ENCODE peak calls at places on chromosomes 16 and 17, in nine cellular contexts. I, J, P, U, K, E, A, H and F are unnamed samples.

GRCh38 chr16:5851583-5851982 is 754.0 kb upstream of the EEF2KMT start:
- DNase-seq in U (no peak), A (no peak), I (no peak), K (no peak), H (no peak), P (no peak), E (no peak), J (no peak), F (no peak)

GRCh38 chr17:8766731-8767130 is 8.4 kb upstream of the SPDYE4 start:
- DNase-seq in P (no peak), U (no peak), A (no peak), J (no peak), K (no peak), E (no peak), H (no peak), I (no peak), F (no peak)

GRCh38 chr17:48406936-48407567 is 23.0 kb downstream of the SKAP1 start:
- DNase-seq in I (no peak), U (no peak), J (no peak), H (no peak), K (no peak), P (no peak), E (no peak), A (no peak), F (no peak)

GRCh38 chr17:64067642-64068041 is 47.2 kb upstream of the ICAM2 start:
- DNase-seq in E (no peak), A (no peak), J (no peak), K (no peak), H (no peak), U (no peak), I (no peak), P (no peak), F (no peak)

GRCh38 chr17:3012926-3013581 is 50.4 kb downstream of the OR1D5 start:
- DNase-seq in E (no peak), I (peak), A (peak), J (peak), U (peak), H (peak), P (peak), K (peak), F (no peak)

GRCh38 chr16:89020925-89021595 is 44.1 kb upstream of the CBFA2T3 start:
- DNase-seq in J (no peak), H (no peak), A (no peak), I (no peak), U (no peak), K (no peak), P (no peak), E (no peak), F (no peak)

GRCh38 chr17:65749479-65749878 is 188.0 kb upstream of the AXIN2 start:
- DNase-seq in J (no peak), H (no peak), E (no peak), K (no peak), A (no peak), I (no peak), P (no peak), U (no peak), F (no peak)

GRCh38 chr17:32936157-32936893 is 8.4 kb downstream of the TMEM98 start:
- DNase-seq in P (peak), E (no peak), I (no peak), U (no peak), A (no peak), K (no peak), J (no peak), H (no peak), F (no peak)

GRCh38 chr17:82458885-82459424 is 414 bp downstream of the NARF start:
- DNase-seq in K (peak), E (no peak), A (peak), I (peak), P (peak), H (peak), U (peak), J (no peak), F (peak)

GRCh38 chr17:44539664-44540063 is 17.6 kb upstream of the FZD2 start:
- DNase-seq in K (no peak), I (peak), U (no peak), A (no peak), E (no peak), J (no peak), H (no peak), P (no peak), F (no peak)

GRCh38 chr17:6639651-6640535 is 618 bp downstream of the KIAA0753 start:
- DNase-seq in U (peak), H (no peak), J (no peak), I (peak), P (no peak), E (no peak), K (peak), A (peak), F (no peak)

GRCh38 chr17:49990921-49991320 is 4.1 kb downstream of the DLX3 start:
- DNase-seq in J (no peak), A (no peak), P (no peak), U (no peak), I (peak), E (no peak), K (peak), H (no peak), F (no peak)

GRCh38 chr17:18968945-18969887 is 17.3 kb downstream of the SLC5A10 start:
- DNase-seq in P (no peak), H (no peak), J (no peak), I (peak), E (no peak), K (no peak), A (peak), U (no peak), F (no peak)

GRCh38 chr17:2259769-2260536 is 43.6 kb downstream of the SMG6 start:
- DNase-seq in J (no peak), I (no peak), A (no peak), U (peak), E (no peak), H (peak), P (no peak), K (peak), F (peak)

GRCh38 chr17:35041390-35041789 is 22.1 kb downstream of the RFFL start:
- DNase-seq in I (no peak), H (no peak), P (no peak), J (no peak), U (no peak), E (no peak), A (no peak), K (no peak), F (no peak)

GRCh38 chr16:63066552-63066951 is 1030.3 kb upstream of the CDH8 start:
- DNase-seq in I (no peak), E (no peak), H (no peak), A (no peak), P (no peak), U (no peak), J (no peak), K (no peak), F (no peak)

GRCh38 chr17:82244413-82245140 is 15.7 kb downstream of the SLC16A3 start:
- DNase-seq in H (no peak), E (peak), U (peak), A (no peak), I (peak), P (peak), J (no peak), K (peak), F (no peak)

GRCh38 chr17:61219460-61219859 is 180.2 kb upstream of the TBX2 start:
- DNase-seq in E (no peak), P (no peak), J (no peak), H (no peak), I (no peak), A (no peak), K (peak), U (no peak), F (no peak)

GRCh38 chr16:88378401-88378800 is 4.4 kb upstream of the ZNF469 start:
- DNase-seq in U (no peak), J (no peak), H (no peak), E (no peak), K (no peak), P (no peak), I (no peak), A (no peak), F (no peak)

GRCh38 chr17:80008383-80008840 is 27.3 kb downstream of the TBC1D16 start:
- DNase-seq in J (peak), K (peak), I (peak), P (peak), E (peak), A (peak), H (peak), U (peak), F (peak)